ENCODE peak calls at places on chromosomes 12 and 14, in seven cellular contexts. J, S, E, A, W, K and P are unnamed samples.

GRCh38 chr12:18813753-18814152 is 75.8 kb downstream of the CAPZA3 start:
- DNase-seq in A (no peak), S (no peak), K (no peak), E (no peak), J (no peak), W (no peak), P (no peak)

GRCh38 chr12:66144796-66145754 is 14.5 kb upstream of the LLPH start:
- DNase-seq in E (peak; percentile 91), W (peak; percentile 52), K (peak; percentile 82), A (no peak), S (no peak), J (no peak), P (no peak)

GRCh38 chr12:57106021-57106708 is 5.0 kb downstream of the STAT6 start:
- DNase-seq in J (no peak), E (no peak), A (no peak), W (no peak), S (no peak), K (no peak), P (no peak)

GRCh38 chr14:62980693-62981092 is 64.6 kb downstream of the KCNH5 start:
- DNase-seq in K (no peak), E (no peak), S (no peak), J (no peak), W (no peak), A (no peak), P (no peak)

GRCh38 chr14:43795600-43796228 is 711.4 kb downstream of the FSCB start:
- DNase-seq in J (peak; percentile 21), K (peak; percentile 2), W (no peak), E (peak; percentile 51), S (no peak), A (no peak), P (no peak)

GRCh38 chr14:104749958-104750529 is 2.9 kb upstream of the SIVA1 start:
- DNase-seq in K (no peak), S (no peak), J (no peak), E (peak; percentile 43), A (no peak), W (no peak), P (no peak)

GRCh38 chr14:60515696-60516284 is 6.8 kb downstream of the SIX6 start:
- DNase-seq in A (no peak), S (no peak), K (no peak), E (no peak), W (no peak), J (no peak), P (no peak)

GRCh38 chr14:104319489-104320241 is 181.3 kb downstream of the KIF26A start:
- DNase-seq in K (no peak), S (no peak), A (no peak), J (no peak), E (no peak), W (no peak), P (no peak)

GRCh38 chr12:72432037-72432604 is 160.0 kb downstream of the TRHDE start:
- DNase-seq in J (no peak), S (no peak), W (no peak), A (no peak), K (no peak), E (no peak), P (no peak)

GRCh38 chr14:23071975-23072539 is 14.7 kb upstream of the CDH24 start:
- DNase-seq in K (peak; percentile 10), E (peak; percentile 69), S (no peak), W (no peak), J (no peak), A (peak; percentile 29), P (no peak)

GRCh38 chr12:120119395-120119973 is 2.9 kb upstream of the RAB35 start:
- DNase-seq in W (no peak), A (no peak), K (peak; percentile 49), J (no peak), E (peak; percentile 52), S (no peak), P (no peak)

GRCh38 chr14:32938719-32939253 is at the start of gene NPAS3:
- DNase-seq in W (peak; percentile 16), S (no peak), J (peak; percentile 26), A (no peak), K (no peak), E (no peak), P (no peak)

GRCh38 chr14:104639889-104640548 is 35.4 kb upstream of the TMEM179 start:
- DNase-seq in W (peak; percentile 29), K (peak; percentile 50), E (peak; percentile 73), J (peak; percentile 29), S (peak; percentile 17), A (peak; percentile 77), P (no peak)

GRCh38 chr12:108798551-108799221 is 58.7 kb downstream of the SSH1 start:
- DNase-seq in E (no peak), S (no peak), K (no peak), A (no peak), W (no peak), J (no peak), P (no peak)

GRCh38 chr14:74763803-74764531 is 851 bp downstream of the YLPM1 start:
- DNase-seq in J (peak; percentile 50), E (peak; percentile 59), K (no peak), S (no peak), W (peak; percentile 4), A (peak; percentile 56), P (no peak)